ENCODE peak calls at places on chromosomes 3 and 15, in six cellular contexts. D, S, H, V, R and G are unnamed samples.

GRCh38 chr15:60994842-60995495 is 234.1 kb downstream of the RORA start:
- DNase-seq in H (no peak), S (no peak), V (no peak), R (no peak), D (no peak), G (no peak)

GRCh38 chr3:194633349-194634004 is at the start of gene TMEM44:
- DNase-seq in S (peak; percentile 88), V (peak; percentile 85), H (peak; percentile 69), R (peak; percentile 88), D (no peak), G (peak; percentile 70)

GRCh38 chr3:154781595-154781994 is 298.5 kb upstream of the MME start:
- DNase-seq in S (no peak), D (no peak), R (peak; percentile 20), H (no peak), V (no peak), G (no peak)

GRCh38 chr15:81959196-81959595 is 86.6 kb downstream of the MEX3B start:
- DNase-seq in H (no peak), D (no peak), S (no peak), R (no peak), V (peak; percentile 50), G (no peak)

GRCh38 chr3:23209103-23209502 is 6.0 kb downstream of the UBE2E2 start:
- DNase-seq in V (no peak), D (no peak), R (no peak), S (no peak), H (no peak), G (no peak)

GRCh38 chr3:147712357-147712756 is 303.2 kb downstream of the ZIC1 start:
- DNase-seq in H (no peak), R (peak; percentile 12), V (no peak), S (peak; percentile 26), D (no peak), G (no peak)

GRCh38 chr15:89444855-89445254 is 51.5 kb downstream of the RHCG start:
- DNase-seq in S (peak; percentile 65), V (no peak), D (no peak), H (no peak), R (peak; percentile 53), G (no peak)

GRCh38 chr3:8713901-8714759 is 19.5 kb upstream of the CAV3 start:
- DNase-seq in H (no peak), D (no peak), R (peak; percentile 80), S (no peak), V (no peak), G (no peak)

GRCh38 chr3:29591579-29591978 is 310.7 kb downstream of the RBMS3 start:
- DNase-seq in R (no peak), V (peak; percentile 14), H (no peak), D (no peak), S (no peak), G (no peak)

GRCh38 chr15:70466895-70467529 is 296.3 kb downstream of the UACA start:
- DNase-seq in R (peak; percentile 70), V (peak; percentile 67), D (no peak), H (peak; percentile 54), S (no peak), G (peak; percentile 60)

GRCh38 chr3:148710665-148711064 is 13.0 kb downstream of the AGTR1 start:
- DNase-seq in S (no peak), H (no peak), D (no peak), R (peak; percentile 11), V (no peak), G (no peak)

GRCh38 chr3:148711981-148712666 is 14.4 kb downstream of the AGTR1 start:
- DNase-seq in V (peak; percentile 29), H (peak; percentile 47), S (no peak), D (no peak), R (no peak), G (no peak)

GRCh38 chr3:148717918-148718317 is 20.2 kb downstream of the AGTR1 start:
- DNase-seq in S (no peak), D (no peak), H (no peak), V (no peak), R (no peak), G (no peak)

GRCh38 chr3:148716657-148717056 is 19.0 kb downstream of the AGTR1 start:
- DNase-seq in V (no peak), D (no peak), H (no peak), R (no peak), S (no peak), G (no peak)

DNA sequence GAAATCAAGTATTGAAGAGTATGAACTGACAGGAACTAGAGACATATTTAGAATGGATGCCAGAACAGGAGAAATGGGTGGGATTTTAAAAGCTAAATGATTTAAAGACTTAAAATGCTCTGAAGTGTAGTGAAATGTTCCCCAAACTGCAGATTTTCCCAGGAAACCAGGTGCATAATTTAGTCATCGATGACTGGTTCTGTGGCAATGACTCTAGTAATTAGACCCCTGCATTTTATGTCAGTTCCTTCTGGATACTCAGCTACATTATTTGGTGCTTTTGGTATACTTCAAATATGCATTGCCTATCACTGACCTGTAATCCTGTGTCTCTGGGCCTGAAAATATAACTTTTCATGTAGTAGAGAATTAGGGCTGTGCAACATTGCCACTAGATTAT is 16.8 kb downstream of the AGTR1 start:
- DNase-seq in R (no peak), V (no peak), D (no peak), S (no peak), H (peak; percentile 50), G (no peak)
- H3K27ac ChIP-seq in R (no peak overlapping the region), V (no peak overlapping the region), D (no peak overlapping the region), S (no peak overlapping the region), H (no peak overlapping the region), G (no peak overlapping the region)

DNA sequence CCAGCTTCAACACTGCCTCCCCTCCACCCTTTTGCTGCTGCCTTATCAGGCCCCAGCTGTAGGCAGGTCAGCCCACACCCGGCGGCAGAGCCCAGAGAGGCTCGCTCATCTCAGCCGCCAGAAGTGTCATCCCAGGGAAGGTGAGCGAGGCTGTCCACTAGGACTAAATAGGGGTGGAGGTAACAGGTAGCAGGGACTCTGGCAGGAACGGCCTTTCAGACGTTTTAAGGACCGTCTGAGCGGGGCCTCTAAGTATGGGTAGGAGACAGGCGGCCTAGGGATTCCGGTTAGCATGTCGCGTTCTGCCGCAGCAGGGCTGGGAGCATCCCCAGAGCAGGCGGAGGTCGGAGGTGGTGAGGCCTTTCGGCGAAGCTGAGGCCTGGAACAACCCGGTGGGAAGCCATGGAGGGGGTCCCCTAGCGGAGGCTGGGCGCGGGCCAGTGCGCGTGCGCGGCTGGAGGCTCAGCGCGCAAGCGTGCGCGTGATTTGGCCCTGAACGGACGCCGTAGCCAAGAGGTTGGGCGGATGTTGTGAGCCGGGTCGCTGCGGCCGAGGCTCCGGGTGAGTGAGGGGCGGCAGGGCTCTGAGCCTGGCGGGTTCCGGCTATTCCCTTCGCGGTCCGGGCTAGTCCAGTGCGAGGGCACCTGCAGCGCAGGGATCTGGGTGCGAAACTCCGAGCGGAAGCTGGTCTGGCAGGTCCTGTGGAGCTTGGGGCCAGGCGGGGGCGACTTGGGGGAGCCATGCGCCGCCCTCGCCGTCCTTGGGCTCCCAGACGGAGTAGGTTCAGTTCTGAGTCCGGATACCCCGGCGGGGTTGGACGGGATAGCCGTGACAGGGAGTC is at the start of the genes MST1 and RNF123:
- DNase-seq in V (peak; percentile 90), H (peak; percentile 89), R (peak; percentile 97), S (peak; percentile 97), D (no peak), G (peak; percentile 69)
- TF ChIP-seq CTCF in V (peak; percentile 41), H (peak; percentile 43), R (peak; percentile 42), S (no peak), D (peak; percentile 25), G (no peak)

DNA sequence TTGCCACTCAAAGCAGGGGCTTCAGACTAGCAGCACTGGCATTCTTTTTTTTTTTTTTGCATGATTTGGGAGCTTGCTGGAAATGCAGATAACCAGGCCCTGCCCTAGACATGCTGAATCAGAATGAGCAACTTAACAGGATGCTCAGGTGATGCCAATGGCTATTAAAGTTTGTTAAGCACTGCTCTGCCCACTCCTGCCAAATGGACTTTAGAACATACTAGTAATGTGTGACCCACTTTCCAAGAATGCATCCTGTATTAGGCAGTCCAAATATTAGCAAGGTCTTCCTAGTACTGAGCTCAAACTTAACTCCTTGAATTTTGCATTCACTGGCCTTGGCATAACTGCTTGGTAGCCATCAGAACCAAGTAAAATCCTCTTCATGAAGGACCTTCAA is 12.6 kb upstream of the ST3GAL6 start:
- DNase-seq in S (no peak), R (no peak), H (peak; percentile 5), D (no peak), V (peak; percentile 74), G (no peak)
- H3K27ac ChIP-seq in S (no peak overlapping the region), R (no peak overlapping the region), H (no peak overlapping the region), D (no peak overlapping the region), V (no peak overlapping the region), G (no peak overlapping the region)

GRCh38 chr3:56919137-56919796 is 117.5 kb upstream of the ARHGEF3 start:
- DNase-seq in H (no peak), S (no peak), D (no peak), V (no peak), R (no peak), G (no peak)
- TF ChIP-seq CTCF in H (no peak), S (no peak), D (no peak), V (peak; percentile 30), R (peak; percentile 19), G (no peak)